ENCODE peak calls at places on chromosomes 2 and 18, in five cellular contexts. H is IMR-90, U is HFF-Myc, L is AG04450, G is adipocyte. C is an unnamed sample.

GRCh38 chr2:149617057-149617456 is 29.5 kb upstream of the MMADHC start:
- DNase-seq in L (no peak), H (no peak), U (no peak), G (peak), C (no peak)

GRCh38 chr2:231411871-231412615 is 16.5 kb downstream of the B3GNT7 start:
- DNase-seq in H (peak), G (peak), U (peak), L (peak), C (peak)

GRCh38 chr2:113117594-113118262 is 9.7 kb upstream of the IL1RN start:
- DNase-seq in U (peak), H (peak), G (peak), L (peak), C (peak)

GRCh38 chr2:174546519-174547506 is 50.8 kb downstream of the WIPF1 start:
- DNase-seq in U (no peak), G (peak), L (no peak), H (peak), C (peak)

GRCh38 chr2:210195066-210195852 is 24.1 kb upstream of the KANSL1L start:
- DNase-seq in L (no peak), H (peak), G (peak), U (peak), C (no peak)

GRCh38 chr2:141701610-141702009 is 429.2 kb downstream of the LRP1B start:
- DNase-seq in L (no peak), U (no peak), G (no peak), H (no peak), C (no peak)

GRCh38 chr2:160076935-160077334 is 14.5 kb upstream of the PLA2R1 start:
- DNase-seq in G (no peak), H (no peak), L (no peak), U (no peak), C (no peak)

GRCh38 chr2:241531161-241531722 is 22.9 kb upstream of the STK25 start:
- DNase-seq in L (no peak), U (no peak), G (no peak), H (no peak), C (no peak)

GRCh38 chr2:25606892-25607291 is 66.5 kb downstream of the DTNB start:
- DNase-seq in G (peak), L (no peak), U (no peak), H (peak), C (no peak)

GRCh38 chr18:58218111-58218510 is 174.1 kb downstream of the NEDD4L start:
- DNase-seq in G (peak), H (peak), U (no peak), L (no peak), C (no peak)

GRCh38 chr2:240981871-240982800 is 16.3 kb upstream of the SNED1 start:
- DNase-seq in U (no peak), G (no peak), H (no peak), L (no peak), C (no peak)

GRCh38 chr2:145777297-145777696 is 1257.4 kb upstream of the ZEB2 start:
- DNase-seq in U (peak), G (peak), H (peak), L (no peak), C (peak)

GRCh38 chr2:1771626-1772280 is 27.4 kb upstream of the PXDN start:
- DNase-seq in U (no peak), G (no peak), H (no peak), L (no peak), C (no peak)

GRCh38 chr2:114925296-114926255 is 483.1 kb downstream of the DPP10 start:
- DNase-seq in U (no peak), H (no peak), L (no peak), G (no peak), C (no peak)

DNA sequence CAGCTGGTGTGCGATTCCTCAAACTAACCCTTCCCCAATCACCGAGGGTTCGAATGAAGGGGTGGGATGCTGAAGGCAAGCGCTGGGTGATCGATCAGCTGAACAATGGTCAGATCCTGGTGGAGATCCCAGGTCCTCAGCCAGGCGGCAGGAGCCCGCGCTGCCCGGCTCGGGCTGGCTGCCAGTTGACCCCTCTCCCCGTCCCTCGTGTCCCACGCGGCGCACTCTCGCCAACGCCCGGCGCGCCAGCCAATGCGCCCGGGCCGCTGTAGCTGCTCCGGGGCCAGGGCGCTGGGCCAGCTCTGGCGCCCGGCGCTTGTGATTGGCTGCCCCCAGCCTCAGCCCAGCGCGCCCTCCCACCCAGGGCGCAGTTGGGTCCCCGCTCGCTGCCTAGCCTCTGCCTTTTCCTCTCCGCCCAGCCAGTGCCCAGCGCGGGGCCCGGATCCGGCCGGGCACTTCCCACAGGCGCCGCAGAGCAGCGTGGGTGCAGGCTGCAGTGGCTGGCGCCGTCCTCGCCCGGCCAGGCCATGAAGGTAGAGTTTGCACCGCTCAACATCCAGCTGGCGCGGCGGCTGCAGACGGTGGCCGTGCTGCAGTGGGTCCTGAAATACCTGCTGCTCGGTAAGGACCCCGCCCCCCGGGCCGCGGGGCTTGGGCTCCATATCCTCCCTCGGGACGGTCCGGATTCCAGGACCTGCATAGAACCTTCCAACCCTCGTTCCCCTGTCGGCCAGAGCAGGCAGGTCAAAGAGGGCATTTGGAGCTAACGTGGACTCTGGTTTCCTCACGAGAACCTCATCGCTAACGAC is at the start of gene MOGAT1:
- DNase-seq in G (peak), U (no peak), H (no peak), L (no peak), C (no peak)
- H3K4me3 ChIP-seq in G (peak), U (peak), H (peak), L (peak), C (peak)

GRCh38 chr18:46411191-46411590 is 245.8 kb downstream of the LOXHD1 start:
- DNase-seq in H (no peak), L (no peak), U (no peak), G (no peak), C (no peak)
- H3K4me3 ChIP-seq in H (no peak), L (no peak), U (no peak), G (no peak), C (no peak)

GRCh38 chr2:13052547-13052946 is 335.8 kb downstream of the TRIB2 start:
- DNase-seq in H (no peak), L (no peak), U (no peak), G (no peak), C (no peak)
- H3K4me3 ChIP-seq in H (no peak), L (no peak), U (no peak), G (no peak), C (no peak)

DNA sequence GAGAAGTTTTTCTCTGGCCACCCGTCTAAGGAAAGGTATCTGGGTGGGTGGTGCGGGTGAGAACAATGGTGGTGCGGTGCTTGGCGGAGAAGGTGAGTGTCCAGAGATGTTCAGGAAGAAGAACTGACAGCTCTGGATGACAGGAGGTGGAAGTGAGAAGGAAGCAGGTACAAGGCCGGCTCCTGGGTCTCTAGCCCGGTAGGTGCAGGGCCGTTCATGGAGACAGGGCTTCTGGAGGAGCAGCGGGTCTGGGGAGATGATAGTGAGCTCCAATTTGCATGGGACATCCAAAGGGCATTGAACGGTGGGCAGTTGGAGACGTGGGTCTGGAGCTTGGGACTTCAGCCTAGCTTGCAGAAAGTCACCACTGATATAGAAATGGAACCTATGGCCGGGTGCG is 979 bp upstream of the FAHD2B start:
- DNase-seq in G (no peak), H (no peak), L (no peak), U (no peak), C (no peak)
- H3K4me3 ChIP-seq in G (no peak), H (no peak), L (no peak), U (peak), C (peak)

GRCh38 chr2:20012282-20013060 is at the start of gene MATN3:
- DNase-seq in H (no peak), L (no peak), U (no peak), G (peak), C (no peak)

GRCh38 chr2:20013061-20013721 is 723 bp upstream of the MATN3 start:
- DNase-seq in L (no peak), H (no peak), G (no peak), U (no peak), C (no peak)

GRCh38 chr2:20012032-20012281 is 511 bp downstream of the MATN3 start:
- DNase-seq in L (no peak), H (no peak), G (no peak), U (no peak), C (no peak)

GRCh38 chr2:20008703-20009102 is 3.8 kb downstream of the MATN3 start:
- DNase-seq in U (no peak), L (no peak), G (no peak), H (no peak), C (no peak)

DNA sequence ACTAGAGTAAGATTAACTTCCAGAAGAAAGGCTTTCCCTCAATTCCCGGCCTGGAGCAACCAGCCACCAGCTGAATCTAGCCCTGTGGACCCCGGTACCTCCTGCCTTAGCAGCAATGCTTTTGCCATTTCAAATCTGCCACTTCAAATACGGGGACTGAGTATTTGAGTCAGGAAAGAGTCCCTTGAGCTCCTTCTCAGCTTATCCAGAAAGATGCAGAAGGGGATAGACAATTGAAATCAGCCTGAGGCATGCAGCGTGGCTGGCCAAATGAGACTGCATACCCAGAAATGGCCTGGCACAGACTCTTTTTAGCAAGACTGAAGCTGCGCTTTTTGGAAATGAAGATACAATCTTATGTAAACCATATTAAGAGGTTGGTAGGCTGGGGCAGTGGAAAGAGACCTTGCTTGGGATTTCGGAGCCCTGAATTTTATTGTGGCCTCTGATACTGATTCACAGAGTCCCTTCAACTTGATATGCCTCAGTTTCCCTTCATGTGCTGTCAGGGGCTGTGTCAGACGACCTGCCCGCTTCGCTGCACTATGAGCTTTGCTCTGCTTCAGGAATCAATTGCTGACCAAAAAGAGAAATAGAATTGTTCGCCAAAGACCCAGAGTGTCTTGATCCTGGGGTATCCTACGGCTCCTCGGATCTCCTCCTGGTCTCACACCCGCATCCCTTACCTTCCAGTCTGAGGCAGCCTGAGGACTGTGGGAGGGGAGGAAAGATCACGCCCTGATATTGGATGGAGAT is 1.0 kb downstream of the MATN3 start:
- DNase-seq in U (no peak), H (no peak), L (no peak), G (no peak), C (no peak)
- H3K4me3 ChIP-seq in U (no peak), H (no peak), L (no peak), G (peak), C (no peak)

GRCh38 chr18:11268691-11269686 is 119.6 kb upstream of the PIEZO2 start:
- DNase-seq in L (no peak), U (no peak), G (peak), H (peak), C (peak)
- H3K4me3 ChIP-seq in L (peak), U (no peak), G (peak), H (peak), C (no peak)

GRCh38 chr2:120935339-120936313 is 200.0 kb downstream of the GLI2 start:
- DNase-seq in U (no peak), H (peak), L (no peak), G (peak), C (no peak)
- H3K4me3 ChIP-seq in U (peak), H (no peak), L (peak), G (peak), C (no peak)

DNA sequence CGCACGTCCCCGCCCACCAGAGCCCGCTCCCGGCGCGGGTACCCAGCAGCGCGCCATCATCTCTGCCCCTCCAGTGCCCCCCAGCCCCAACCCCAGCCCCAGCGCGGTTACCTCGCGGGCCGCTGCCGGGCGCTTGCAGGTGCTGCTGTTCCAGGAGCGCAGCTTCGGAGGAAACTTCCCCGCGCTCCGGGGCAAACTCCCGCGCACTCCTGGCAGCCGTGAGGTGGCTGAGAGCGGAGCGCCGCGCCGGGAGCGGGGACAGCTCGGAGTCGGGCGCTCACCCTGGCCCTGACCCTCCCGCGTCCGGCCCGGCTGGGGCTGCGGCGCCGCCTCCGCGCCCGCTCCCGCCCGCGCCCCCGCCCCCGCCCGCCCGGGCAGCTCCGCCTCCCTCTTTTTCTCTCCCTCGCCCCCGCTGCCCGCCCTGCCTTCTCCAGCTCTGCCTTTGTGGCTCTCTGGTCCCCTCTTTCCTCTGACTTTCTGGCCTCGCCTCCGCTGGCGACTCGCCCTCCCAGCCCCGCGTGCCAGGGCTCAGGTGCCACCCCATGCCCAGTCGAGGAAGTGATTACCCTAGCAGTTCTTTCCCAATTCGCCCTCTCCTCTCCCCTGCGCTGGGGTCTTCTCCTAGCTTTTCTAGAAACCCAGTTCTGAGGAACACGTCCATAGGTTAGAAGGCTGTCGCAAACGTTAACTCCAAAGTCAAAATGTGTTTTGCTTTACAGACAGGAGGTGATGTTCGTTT is at the start of gene CHST9:
- DNase-seq in G (no peak), L (no peak), U (no peak), H (no peak), C (no peak)
- H3K4me3 ChIP-seq in G (no peak), L (no peak), U (no peak), H (no peak), C (no peak)

GRCh38 chr2:204507636-204508035 is 37.6 kb upstream of the PARD3B start:
- DNase-seq in L (no peak), U (no peak), G (no peak), H (no peak), C (no peak)

GRCh38 chr2:204505946-204506345 is 39.3 kb upstream of the PARD3B start:
- DNase-seq in H (peak), G (no peak), L (no peak), U (no peak), C (peak)

GRCh38 chr2:204503869-204504268 is 41.4 kb upstream of the PARD3B start:
- DNase-seq in H (peak), G (no peak), L (no peak), U (no peak), C (no peak)

GRCh38 chr2:204504594-204504993 is 40.7 kb upstream of the PARD3B start:
- DNase-seq in L (no peak), U (no peak), G (no peak), H (no peak), C (no peak)

DNA sequence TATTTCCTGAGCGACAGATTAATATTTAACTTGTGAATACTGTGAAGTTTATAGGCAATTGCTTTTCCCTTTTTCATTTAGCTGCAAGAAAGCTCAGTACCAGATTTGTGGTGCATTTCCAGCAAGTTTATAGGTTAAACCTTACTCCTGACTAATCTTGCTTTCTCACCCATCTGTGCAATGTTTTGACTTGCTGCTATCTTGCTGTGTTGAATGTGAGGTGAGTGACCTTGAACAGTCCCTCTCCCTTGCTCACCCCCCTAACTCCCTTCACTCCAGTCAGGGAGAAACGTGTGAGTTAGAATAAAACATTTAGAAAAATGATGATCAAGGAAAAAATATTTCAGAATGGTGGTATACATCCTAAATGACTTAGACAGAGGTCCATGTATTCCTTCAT is 39.8 kb upstream of the PARD3B start:
- DNase-seq in G (no peak), U (no peak), L (no peak), H (peak), C (no peak)
- H3K4me3 ChIP-seq in G (no peak), U (no peak), L (no peak), H (no peak), C (no peak)